ENCODE peak calls at places on chromosomes 11 and 22, in five cellular contexts. K is stomach, U is vagina, H is esophagus muscularis mucosa, L is transverse colon. P is an unnamed sample.

GRCh38 chr22:39852799-39853198 is 40.8 kb downstream of the ENTHD1 start:
- DNase-seq in H (no peak), U (no peak), K (no peak), L (no peak), P (no peak)

GRCh38 chr22:36873614-36874308 is 13.0 kb downstream of the NCF4 start:
- DNase-seq in H (no peak), K (peak; percentile 62), L (peak; percentile 57), U (no peak), P (peak; percentile 51)

GRCh38 chr11:101436511-101437142 is 147.2 kb downstream of the TRPC6 start:
- DNase-seq in K (peak; percentile 55), L (peak; percentile 34), H (no peak), U (no peak), P (no peak)

GRCh38 chr11:21514298-21514697 is 678.6 kb upstream of the ANO5 start:
- DNase-seq in L (no peak), U (no peak), H (no peak), K (no peak), P (no peak)

GRCh38 chr22:40241200-40241763 is 63.6 kb downstream of the TNRC6B start:
- DNase-seq in U (no peak), K (no peak), L (no peak), H (no peak), P (no peak)

GRCh38 chr11:48064306-48064705 is 83.9 kb downstream of the PTPRJ start:
- DNase-seq in H (no peak), U (no peak), L (no peak), K (no peak), P (no peak)

GRCh38 chr11:92703431-92703830 is 266.0 kb upstream of the MTNR1B start:
- DNase-seq in K (no peak), U (no peak), L (no peak), H (no peak), P (no peak)

GRCh38 chr22:48744283-48744641 is 1083.4 kb downstream of the BRD1 start:
- DNase-seq in U (no peak), K (peak; percentile 21), H (no peak), L (no peak), P (no peak)

GRCh38 chr11:12706531-12707499 is 32.6 kb downstream of the TEAD1 start:
- DNase-seq in L (peak; percentile 51), U (no peak), H (no peak), K (peak; percentile 44), P (no peak)

GRCh38 chr11:126992065-126992803 is 8.3 kb downstream of the KIRREL3 start:
- DNase-seq in L (no peak), K (no peak), U (no peak), H (no peak), P (no peak)

GRCh38 chr11:94754335-94754734 is 13.8 kb upstream of the AMOTL1 start:
- DNase-seq in K (no peak), H (no peak), U (no peak), L (no peak), P (no peak)

GRCh38 chr11:68371176-68372041 is 59.0 kb downstream of the LRP5 start:
- DNase-seq in H (no peak), K (no peak), U (no peak), L (peak; percentile 61), P (no peak)

GRCh38 chr22:22703715-22704114 is 59.3 kb downstream of the GGTLC2 start:
- DNase-seq in U (peak; percentile 34), H (no peak), L (no peak), K (no peak), P (no peak)

GRCh38 chr11:110251837-110252236 is 44.6 kb downstream of the RDX start:
- DNase-seq in L (no peak), H (no peak), U (no peak), K (peak; percentile 49), P (no peak)

GRCh38 chr22:16949561-16949960 is 58.5 kb downstream of the GAB4 start:
- DNase-seq in H (no peak), L (no peak), U (peak; percentile 54), K (no peak), P (no peak)

GRCh38 chr11:77153276-77154185 is 25.5 kb downstream of the MYO7A start:
- DNase-seq in L (no peak), U (no peak), K (no peak), H (no peak), P (no peak)

GRCh38 chr22:44620129-44620840 is 81.7 kb upstream of the PRR5 start:
- DNase-seq in L (peak; percentile 64), H (no peak), U (no peak), K (peak; percentile 55), P (no peak)

GRCh38 chr11:8273281-8273680 is 9.6 kb upstream of the LMO1 start:
- DNase-seq in U (no peak), L (no peak), H (no peak), K (no peak), P (no peak)

GRCh38 chr11:123560001-123560400 is 94.4 kb downstream of the SCN3B start:
- DNase-seq in K (peak; percentile 46), U (no peak), H (no peak), L (no peak), P (no peak)

GRCh38 chr22:22928666-22929380 is 41.2 kb downstream of the IGLL5 start:
- DNase-seq in U (no peak), L (peak; percentile 78), K (peak; percentile 38), H (no peak), P (peak; percentile 88)

GRCh38 chr11:128726464-128727139 is 32.7 kb downstream of the FLI1 start:
- DNase-seq in U (no peak), L (peak; percentile 59), H (no peak), K (no peak), P (no peak)

GRCh38 chr22:37732699-37733607 is 36.1 kb downstream of the TRIOBP start:
- DNase-seq in U (no peak), K (no peak), L (no peak), H (no peak), P (no peak)

GRCh38 chr22:21917206-21917958 is 35.3 kb downstream of the PPM1F start:
- DNase-seq in H (no peak), K (peak; percentile 55), L (no peak), U (no peak), P (no peak)

GRCh38 chr22:48192920-48193319 is 1430.5 kb downstream of the TBC1D22A start:
- DNase-seq in L (no peak), U (no peak), H (no peak), K (no peak), P (no peak)

GRCh38 chr11:134386945-134387344 is 25.1 kb downstream of the B3GAT1 start:
- DNase-seq in L (no peak), K (no peak), U (no peak), H (no peak), P (no peak)

GRCh38 chr22:48864748-48865147 is 962.9 kb downstream of the BRD1 start:
- DNase-seq in U (no peak), K (no peak), H (no peak), L (no peak), P (no peak)

GRCh38 chr22:38413085-38414008 is 41.7 kb downstream of the KCNJ4 start:
- DNase-seq in H (peak; percentile 72), K (peak; percentile 41), U (peak; percentile 71), L (peak; percentile 46), P (peak; percentile 14)

GRCh38 chr11:68549789-68550484 is 89.4 kb downstream of the PPP6R3 start:
- DNase-seq in U (no peak), L (no peak), K (no peak), H (no peak), P (no peak)

GRCh38 chr11:61828629-61829407 is 718 bp downstream of the FADS2 start:
- DNase-seq in L (no peak), H (peak; percentile 92), U (no peak), K (no peak), P (peak; percentile 61)

GRCh38 chr22:45880732-45881523 is 96.0 kb downstream of the WNT7B start:
- DNase-seq in U (no peak), K (no peak), H (no peak), L (no peak), P (no peak)

GRCh38 chr11:32792948-32793475 is 1.4 kb downstream of the CCDC73 start:
- DNase-seq in K (peak; percentile 69), U (no peak), L (peak; percentile 69), H (no peak), P (peak; percentile 8)

DNA sequence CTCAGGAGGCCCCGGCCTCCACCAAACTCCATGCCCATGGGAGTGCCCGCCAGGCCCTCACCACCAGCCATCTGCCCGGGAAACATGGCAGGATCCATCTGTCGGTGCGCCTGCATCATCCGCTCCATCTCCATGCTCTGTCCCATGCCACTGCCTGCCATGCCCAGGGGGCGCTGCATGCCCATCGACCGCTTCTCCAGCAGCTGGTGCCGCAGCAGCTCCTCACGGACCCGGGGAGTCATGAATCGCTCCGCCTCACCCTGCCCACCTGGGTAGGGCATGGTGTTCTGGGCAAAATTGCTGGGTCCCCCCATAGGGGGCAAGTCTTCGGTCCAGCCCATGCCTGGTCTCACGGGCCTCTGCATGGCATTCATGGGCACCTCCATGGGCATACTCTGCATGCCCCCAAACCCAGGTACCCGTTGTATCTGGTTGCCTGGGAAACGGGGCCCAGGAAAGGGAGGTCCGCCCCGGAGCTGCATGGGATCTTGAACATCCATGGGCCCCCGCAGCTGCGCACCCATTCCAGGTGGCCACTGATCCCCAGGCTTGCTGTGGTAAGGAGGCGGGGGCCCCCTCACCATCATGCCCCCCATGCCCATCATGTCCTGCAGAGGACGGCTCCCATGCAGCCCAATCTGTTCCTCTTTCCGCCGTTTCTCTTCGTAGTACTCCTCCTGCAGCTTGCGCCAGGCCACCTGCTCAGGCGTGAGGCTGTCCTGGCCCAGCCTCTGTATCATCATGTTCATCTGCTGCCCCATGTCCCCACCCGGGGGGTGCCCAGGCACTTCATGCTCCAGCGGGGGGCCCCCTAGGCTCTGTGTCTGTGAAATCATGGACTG is 18.0 kb downstream of the CXCR5 start:
- DNase-seq in K (no peak), H (no peak), L (no peak), U (peak; percentile 88), P (no peak)
- TF ChIP-seq POLR2AphosphoS5 in K (no peak), H (no peak), L (no peak), U (peak; percentile 54), P (no peak)

GRCh38 chr11:45843158-45843924 is 3.9 kb upstream of the CRY2 start:
- DNase-seq in L (peak; percentile 96), K (peak; percentile 96), U (no peak), H (peak; percentile 98), P (peak; percentile 63)
- TF ChIP-seq POLR2A in L (peak; percentile 49), K (no peak), U (no peak), H (no peak), P (no peak)

GRCh38 chr11:73914284-73914683 is 36.5 kb upstream of the DNAJB13 start:
- DNase-seq in L (no peak), K (no peak), H (no peak), U (no peak), P (no peak)
- TF ChIP-seq POLR2AphosphoS5 in L (no peak), K (no peak), H (no peak), U (no peak), P (no peak)

DNA sequence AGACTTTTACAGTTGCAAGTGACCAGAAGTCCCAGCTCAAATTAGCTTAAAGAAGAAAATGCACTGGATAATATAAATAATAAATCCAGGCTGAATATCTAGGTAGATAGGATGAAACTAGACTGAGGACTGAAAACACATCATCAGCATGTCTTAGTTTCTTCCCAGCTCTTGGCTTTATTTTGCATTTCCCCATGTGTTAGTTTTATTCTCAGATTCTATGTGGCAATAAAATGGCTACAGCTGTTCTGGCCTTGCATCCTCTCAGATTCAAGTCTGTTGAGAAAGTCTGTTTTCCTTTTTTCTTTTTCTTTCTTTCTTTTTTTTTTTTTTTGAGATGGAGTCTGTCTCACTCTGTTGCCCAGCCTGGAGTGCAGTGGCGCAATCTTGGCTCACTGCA is 22.6 kb upstream of the CAT start:
- DNase-seq in H (no peak), U (no peak), L (no peak), K (no peak), P (no peak)
- TF ChIP-seq POLR2A in H (no peak), U (no peak), L (no peak), K (no peak), P (no peak)

P was measured in GM12891.